ENCODE peak calls at places on chromosome 1, in seven cellular contexts. K, U, S, E, Y, T and M are unnamed samples. For H3K27me3, the result is how much of the 10 kb centered on the place peaks cover.

GRCh38 chr1:12556368-12556930 is 61.6 kb downstream of the DHRS3 start:
- DNase-seq in K (no peak), U (no peak), S (no peak), E (no peak), Y (peak), T (no peak), M (no peak)

GRCh38 chr1:198564716-198565115 is 24.2 kb upstream of the ATP6V1G3 start:
- DNase-seq in K (peak), U (peak), S (no peak), E (no peak), Y (no peak), T (no peak), M (no peak)

GRCh38 chr1:29811727-29812396 is 575.5 kb downstream of the PTPRU start:
- DNase-seq in K (no peak), U (no peak), S (no peak), E (no peak), Y (no peak), T (no peak), M (no peak)

GRCh38 chr1:29868944-29869343 is 632.6 kb downstream of the PTPRU start:
- DNase-seq in K (no peak), U (no peak), S (no peak), E (no peak), Y (no peak), T (no peak), M (no peak)

GRCh38 chr1:103958699-103959098 is 209.0 kb downstream of the AMY1C start:
- DNase-seq in K (no peak), U (no peak), S (no peak), E (no peak), Y (no peak), T (no peak), M (no peak)

GRCh38 chr1:245876586-245876985 is 630.5 kb downstream of the SMYD3 start:
- DNase-seq in K (no peak), U (no peak), S (no peak), E (no peak), Y (no peak), T (no peak), M (no peak)

GRCh38 chr1:225460737-225461532 is 33.1 kb upstream of the LBR start:
- DNase-seq in K (peak), U (peak), S (no peak), E (peak), Y (no peak), T (no peak), M (no peak)

GRCh38 chr1:2384941-2385481 is 6.3 kb downstream of the MORN1 start:
- DNase-seq in K (no peak), U (no peak), S (no peak), E (no peak), Y (no peak), T (no peak), M (peak)

GRCh38 chr1:229270547-229271447 is at the start of gene RAB4A:
- DNase-seq in K (peak), U (peak), S (peak), E (peak), Y (peak), T (peak), M (peak)

GRCh38 chr1:31523769-31524168 is 52.5 kb upstream of the TINAGL1 start:
- DNase-seq in K (no peak), U (no peak), S (no peak), E (no peak), Y (no peak), T (no peak), M (peak)

GRCh38 chr1:85048296-85049064 is at the start of gene MCOLN3:
- DNase-seq in K (peak), U (peak), S (peak), E (peak), Y (no peak), T (no peak), M (peak)

GRCh38 chr1:2229032-2229920 is 1.2 kb downstream of the SKI start:
- DNase-seq in K (peak), U (peak), S (no peak), E (no peak), Y (peak), T (no peak), M (peak)

GRCh38 chr1:108049083-108049819 is 84.3 kb upstream of the VAV3 start:
- DNase-seq in K (no peak), U (no peak), S (no peak), E (no peak), Y (no peak), T (no peak), M (no peak)

GRCh38 chr1:199073166-199073565 is 434.3 kb downstream of the PTPRC start:
- DNase-seq in K (no peak), U (no peak), S (no peak), E (no peak), Y (no peak), T (no peak), M (no peak)

GRCh38 chr1:7607097-7607496 is 164.0 kb upstream of the VAMP3 start:
- DNase-seq in K (no peak), U (no peak), S (no peak), E (no peak), Y (no peak), T (no peak), M (no peak)

GRCh38 chr1:244035358-244035757 is 15.7 kb upstream of the ZBTB18 start:
- DNase-seq in K (no peak), U (no peak), S (no peak), E (no peak), Y (no peak), T (no peak), M (no peak)

GRCh38 chr1:19643113-19643512 is 998 bp upstream of the NBL1 start:
- DNase-seq in K (no peak), U (no peak), S (peak), E (no peak), Y (no peak), T (no peak), M (peak)

GRCh38 chr1:202049129-202049528 is 38.7 kb downstream of the ELF3 start:
- DNase-seq in K (no peak), U (no peak), S (no peak), E (no peak), Y (no peak), T (no peak), M (peak)

GRCh38 chr1:204358145-204358544 is 1.6 kb downstream of the PLEKHA6 start:
- DNase-seq in K (no peak), U (no peak), S (no peak), E (no peak), Y (no peak), T (no peak), M (no peak)

GRCh38 chr1:204356997-204357396 is 2.7 kb downstream of the PLEKHA6 start:
- DNase-seq in K (no peak), U (no peak), S (no peak), E (no peak), Y (no peak), T (no peak), M (no peak)

GRCh38 chr1:204354579-204354978 is 5.2 kb downstream of the PLEKHA6 start:
- DNase-seq in K (no peak), U (no peak), S (no peak), E (no peak), Y (no peak), T (no peak), M (no peak)

GRCh38 chr1:204357551-204357950 is 2.2 kb downstream of the PLEKHA6 start:
- DNase-seq in K (no peak), U (no peak), S (no peak), E (no peak), Y (no peak), T (no peak), M (no peak)

GRCh38 chr1:204355913-204356312 is 3.8 kb downstream of the PLEKHA6 start:
- DNase-seq in K (no peak), U (no peak), S (no peak), E (no peak), Y (no peak), T (no peak), M (no peak)
- H3K27me3 ChIP-seq in K (under half), U (under half), S (under half), E (under half), Y (under half), T (under half), M (under half)

GRCh38 chr1:215055281-215055935 is 27.1 kb upstream of the KCNK2 start:
- DNase-seq in K (no peak), U (no peak), S (no peak), E (no peak), Y (no peak), T (no peak), M (no peak)

GRCh38 chr1:215056584-215056983 is 26.0 kb upstream of the KCNK2 start:
- DNase-seq in K (no peak), U (no peak), S (no peak), E (no peak), Y (no peak), T (no peak), M (no peak)

GRCh38 chr1:215064327-215064726 is 18.2 kb upstream of the KCNK2 start:
- DNase-seq in K (no peak), U (no peak), S (no peak), E (no peak), Y (no peak), T (no peak), M (no peak)

GRCh38 chr1:215054266-215054665 is 28.3 kb upstream of the KCNK2 start:
- DNase-seq in K (no peak), U (no peak), S (no peak), E (no peak), Y (no peak), T (no peak), M (no peak)

DNA sequence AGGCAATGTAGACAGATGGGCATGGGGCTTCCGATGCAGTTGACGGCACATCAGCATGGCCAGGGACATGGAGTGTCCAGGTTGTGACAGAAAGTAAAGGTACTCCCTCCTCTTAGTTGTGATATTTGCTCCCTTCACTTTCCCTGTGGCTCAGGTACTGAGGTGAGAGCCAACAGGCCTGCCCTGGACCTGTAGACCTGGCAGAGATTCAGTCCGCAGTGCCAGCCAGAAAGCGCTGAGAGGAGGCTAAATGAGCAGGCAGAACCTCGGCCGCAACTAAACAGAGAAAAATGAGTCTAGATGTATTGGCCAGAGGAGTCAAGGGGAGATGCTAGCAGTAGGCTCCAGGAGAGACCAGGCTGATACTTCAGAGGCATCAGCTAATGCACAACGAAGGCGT is 22.6 kb upstream of the KCNK2 start:
- DNase-seq in K (no peak), U (no peak), S (no peak), E (no peak), Y (no peak), T (no peak), M (no peak)
- H3K27me3 ChIP-seq in K (under half), U (under half), S (under half), E (under half), Y (under half), T (under half), M (under half)

GRCh38 chr1:10710489-10710888 is 86.0 kb downstream of the CASZ1 start:
- DNase-seq in K (no peak), U (no peak), S (no peak), E (no peak), Y (no peak), T (no peak), M (no peak)
- H3K27me3 ChIP-seq in K (under half), U (under half), S (under half), E (under half), Y (under half), T (under half), M (under half)

GRCh38 chr1:156648951-156649350 is 7.0 kb downstream of the BCAN start:
- DNase-seq in K (no peak), U (no peak), S (no peak), E (no peak), Y (no peak), T (no peak), M (no peak)

GRCh38 chr1:156654700-156655099 is 12.8 kb downstream of the BCAN start:
- DNase-seq in K (no peak), U (no peak), S (no peak), E (no peak), Y (no peak), T (no peak), M (no peak)

GRCh38 chr1:156652992-156653355 is 11.1 kb downstream of the BCAN start:
- DNase-seq in K (no peak), U (no peak), S (no peak), E (no peak), Y (no peak), T (no peak), M (no peak)

GRCh38 chr1:156655151-156655903 is 13.4 kb downstream of the BCAN start:
- DNase-seq in K (no peak), U (no peak), S (no peak), E (no peak), Y (no peak), T (no peak), M (no peak)

DNA sequence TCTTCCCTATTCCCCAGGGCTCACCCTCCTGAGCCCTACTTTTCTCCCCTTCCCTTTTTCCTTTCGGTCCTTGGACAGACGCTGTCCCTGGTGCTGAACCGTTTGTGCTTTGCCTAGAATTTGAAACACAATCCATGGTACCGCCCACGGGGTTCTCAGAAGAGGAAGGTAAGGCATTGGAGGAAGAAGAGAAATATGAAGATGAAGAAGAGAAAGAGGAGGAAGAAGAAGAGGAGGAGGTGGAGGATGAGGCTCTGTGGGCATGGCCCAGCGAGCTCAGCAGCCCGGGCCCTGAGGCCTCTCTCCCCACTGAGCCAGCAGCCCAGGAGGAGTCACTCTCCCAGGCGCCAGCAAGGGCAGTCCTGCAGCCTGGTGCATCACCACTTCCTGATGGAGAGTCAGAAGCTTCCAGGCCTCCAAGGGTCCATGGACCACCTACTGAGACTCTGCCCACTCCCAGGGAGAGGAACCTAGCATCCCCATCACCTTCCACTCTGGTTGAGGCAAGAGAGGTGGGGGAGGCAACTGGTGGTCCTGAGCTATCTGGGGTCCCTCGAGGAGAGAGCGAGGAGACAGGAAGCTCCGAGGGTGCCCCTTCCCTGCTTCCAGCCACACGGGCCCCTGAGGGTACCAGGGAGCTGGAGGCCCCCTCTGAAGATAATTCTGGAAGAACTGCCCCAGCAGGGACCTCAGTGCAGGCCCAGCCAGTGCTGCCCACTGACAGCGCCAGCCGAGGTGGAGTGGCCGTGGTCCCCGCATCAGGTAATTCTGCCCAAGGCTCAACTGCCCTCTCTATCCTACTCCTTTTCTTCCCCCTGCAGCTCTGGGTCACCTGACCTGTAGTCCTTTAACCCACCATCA is 10.4 kb downstream of the BCAN start:
- DNase-seq in K (no peak), U (no peak), S (no peak), E (no peak), Y (peak), T (no peak), M (no peak)
- H3K27me3 ChIP-seq in K (under half), U (under half), S (under half), E (half or more), Y (under half), T (half or more), M (under half)

GRCh38 chr1:10818262-10819197 is 22.1 kb upstream of the CASZ1 start:
- DNase-seq in K (no peak), U (no peak), S (no peak), E (no peak), Y (no peak), T (no peak), M (no peak)
- H3K27me3 ChIP-seq in K (under half), U (under half), S (under half), E (under half), Y (under half), T (under half), M (under half)

GRCh38 chr1:33346921-33347649 is 26.2 kb upstream of the A3GALT2 start:
- DNase-seq in K (no peak), U (no peak), S (peak), E (no peak), Y (peak), T (no peak), M (no peak)
- H3K27me3 ChIP-seq in K (under half), U (under half), S (under half), E (under half), Y (under half), T (under half), M (under half)

GRCh38 chr1:234782057-234782800 is 172.3 kb upstream of the IRF2BP2 start:
- DNase-seq in K (no peak), U (no peak), S (no peak), E (no peak), Y (no peak), T (no peak), M (no peak)

GRCh38 chr1:234782821-234783220 is 172.8 kb upstream of the IRF2BP2 start:
- DNase-seq in K (no peak), U (no peak), S (no peak), E (no peak), Y (no peak), T (no peak), M (no peak)

GRCh38 chr1:234780112-234780511 is 170.1 kb upstream of the IRF2BP2 start:
- DNase-seq in K (no peak), U (no peak), S (no peak), E (no peak), Y (no peak), T (no peak), M (no peak)

GRCh38 chr1:234780531-234781162 is 170.7 kb upstream of the IRF2BP2 start:
- DNase-seq in K (no peak), U (no peak), S (no peak), E (no peak), Y (no peak), T (no peak), M (no peak)

DNA sequence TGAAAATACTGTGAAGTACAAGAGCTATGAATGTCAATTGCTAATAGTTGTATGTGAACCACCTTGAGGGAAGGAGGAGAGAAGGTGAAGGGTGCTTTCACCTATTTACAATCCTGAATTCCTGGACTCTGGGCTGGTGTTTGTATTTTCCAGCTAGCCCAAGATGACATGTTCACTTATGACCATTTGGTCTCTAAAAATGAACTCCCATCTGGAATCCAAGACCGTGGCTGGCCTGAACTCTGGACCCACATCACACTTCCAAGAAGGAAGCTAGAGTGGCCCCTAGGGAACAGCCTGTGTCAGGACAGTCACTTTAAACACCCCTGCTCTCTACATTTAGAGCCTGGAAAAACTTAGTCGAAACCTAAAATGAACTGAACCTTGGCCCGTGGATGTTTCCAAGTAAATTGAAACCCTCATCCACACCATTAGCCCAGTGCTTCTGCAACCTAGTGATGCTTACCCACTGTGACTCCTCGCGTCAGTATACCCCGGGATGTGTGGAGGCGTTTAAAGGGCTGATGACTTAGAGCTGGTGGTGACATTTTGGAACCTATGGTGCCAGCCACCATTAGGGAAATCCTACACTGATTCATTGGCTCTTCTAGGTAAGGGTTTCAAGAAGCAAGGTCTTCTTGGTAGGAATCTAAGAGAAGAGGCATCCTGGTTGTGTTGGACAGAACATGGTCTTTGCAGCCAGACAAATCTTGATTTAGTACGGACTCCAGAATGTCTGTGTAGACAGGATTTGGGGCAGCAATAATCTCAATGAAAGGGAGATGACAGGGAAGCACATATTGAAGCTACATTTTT is 171.5 kb upstream of the IRF2BP2 start:
- DNase-seq in K (no peak), U (no peak), S (no peak), E (no peak), Y (no peak), T (no peak), M (no peak)
- H3K27me3 ChIP-seq in K (under half), U (under half), S (under half), E (under half), Y (under half), T (half or more), M (under half)

GRCh38 chr1:204190212-204191211 is 5.8 kb downstream of the KISS1 start:
- DNase-seq in K (no peak), U (no peak), S (no peak), E (no peak), Y (peak), T (no peak), M (no peak)
- H3K27me3 ChIP-seq in K (under half), U (under half), S (under half), E (under half), Y (under half), T (half or more), M (under half)